ENCODE peak calls at places on chromosomes 2 and 18, in ten cellular contexts. R is PC-9, L is fibroblast of lung, H is tibial artery, G is PC-3, Z is thoracic aorta, S is endodermal cell, V is K562, U is AG04450, C is IMR-90. Q is an unnamed sample.

GRCh38 chr2:99624682-99625081 is 134.9 kb upstream of the REV1 start:
- DNase-seq in R (no peak), L (no peak), H (no peak), G (no peak), Z (no peak), S (no peak), V (no peak), U (no peak), C (no peak), Q (peak; percentile 50)

GRCh38 chr2:184683923-184684322 is 85.6 kb downstream of the ZNF804A start:
- DNase-seq in R (no peak), L (no peak), H (no peak), G (no peak), Z (no peak), S (no peak), V (no peak), U (no peak), C (no peak), Q (no peak)

GRCh38 chr2:112784199-112785189 is at the start of gene IL1A:
- DNase-seq in R (peak; percentile 37), L (peak; percentile 36), H (no peak), G (peak; percentile 84), Z (no peak), S (peak; percentile 72), V (peak; percentile 36), U (no peak), C (peak; percentile 77), Q (peak; percentile 75)

GRCh38 chr2:59449264-59449663 is 1104.2 kb downstream of the BCL11A start:
- DNase-seq in R (no peak), L (no peak), H (no peak), G (no peak), Z (no peak), S (peak; percentile 55), V (no peak), U (no peak), C (no peak), Q (no peak)

GRCh38 chr2:56148825-56149224 is 35.0 kb upstream of the CCDC85A start:
- DNase-seq in R (no peak), L (no peak), H (no peak), G (no peak), Z (no peak), S (no peak), V (no peak), U (no peak), C (no peak), Q (no peak)

GRCh38 chr2:8229546-8229986 is 452.3 kb upstream of the ID2 start:
- DNase-seq in R (no peak), L (peak; percentile 90), H (peak; percentile 88), G (peak; percentile 68), Z (no peak), S (no peak), V (peak; percentile 46), U (peak; percentile 53), C (peak; percentile 84), Q (peak; percentile 75)

GRCh38 chr18:22683196-22683676 is 249.9 kb upstream of the RBBP8 start:
- DNase-seq in R (peak; percentile 26), L (peak; percentile 83), H (no peak), G (peak; percentile 96), Z (no peak), S (no peak), V (no peak), U (peak; percentile 74), C (peak; percentile 93), Q (peak; percentile 28)

GRCh38 chr18:3664563-3665178 is 214.7 kb downstream of the TGIF1 start:
- DNase-seq in R (no peak), L (no peak), H (no peak), G (no peak), Z (no peak), S (peak; percentile 64), V (peak; percentile 51), U (no peak), C (no peak), Q (peak; percentile 21)

GRCh38 chr18:76886112-76886511 is 63.8 kb downstream of the ZNF236 start:
- DNase-seq in R (no peak), L (no peak), H (no peak), G (no peak), Z (no peak), S (no peak), V (no peak), U (no peak), C (no peak), Q (peak; percentile 61)

GRCh38 chr2:2699117-2699497 is 368.0 kb upstream of the MYT1L start:
- DNase-seq in R (no peak), L (no peak), H (no peak), G (no peak), Z (no peak), S (peak; percentile 79), V (no peak), U (no peak), C (no peak), Q (no peak)

GRCh38 chr18:58416704-58417683 is 211.9 kb downstream of the ALPK2 start:
- DNase-seq in R (peak; percentile 4), L (peak; percentile 31), H (peak; percentile 29), G (peak; percentile 41), Z (no peak), S (no peak), V (no peak), U (peak; percentile 20), C (peak; percentile 71), Q (no peak)

GRCh38 chr2:211869134-211869533 is 669.5 kb downstream of the ERBB4 start:
- DNase-seq in R (no peak), L (no peak), H (no peak), G (no peak), Z (no peak), S (no peak), V (no peak), U (no peak), C (no peak), Q (no peak)
- H3K9me3 ChIP-seq in R (no peaks in the 10 kb centered on the region), L (no peaks in the 10 kb centered on the region), H (no peaks in the 10 kb centered on the region), G (no peaks in the 10 kb centered on the region), Z (no peaks in the 10 kb centered on the region), S (no peaks in the 10 kb centered on the region), V (no peaks in the 10 kb centered on the region), U (peaks cover 3% of the 10 kb centered on the region), C (no peaks in the 10 kb centered on the region), Q (no peaks in the 10 kb centered on the region)

GRCh38 chr2:43300222-43300621 is 73.8 kb upstream of the ZFP36L2 start:
- DNase-seq in R (no peak), L (no peak), H (no peak), G (no peak), Z (no peak), S (no peak), V (no peak), U (no peak), C (no peak), Q (no peak)
- H3K27ac ChIP-seq in R (no peak overlapping the region), L (no peak overlapping the region), H (peak overlapping the region; percentile 46), G (peak overlapping the region; percentile 51), Z (peak overlapping the region; percentile 74), S (no peak overlapping the region), V (no peak overlapping the region), U (no peak overlapping the region), C (no peak overlapping the region), Q (no peak overlapping the region)

GRCh38 chr2:174692256-174692830 is 71.9 kb downstream of the CHRNA1 start:
- DNase-seq in R (no peak), L (no peak), H (no peak), G (no peak), Z (no peak), S (no peak), V (no peak), U (no peak), C (peak; percentile 39), Q (no peak)

GRCh38 chr2:174691203-174691779 is 73.0 kb downstream of the CHRNA1 start:
- DNase-seq in R (no peak), L (no peak), H (no peak), G (no peak), Z (no peak), S (no peak), V (no peak), U (no peak), C (no peak), Q (no peak)

GRCh38 chr2:174690026-174690425 is 74.2 kb downstream of the CHRNA1 start:
- DNase-seq in R (no peak), L (no peak), H (no peak), G (no peak), Z (no peak), S (no peak), V (no peak), U (no peak), C (no peak), Q (no peak)

GRCh38 chr2:174686430-174686829 is 77.8 kb downstream of the CHRNA1 start:
- DNase-seq in R (no peak), L (no peak), H (no peak), G (no peak), Z (no peak), S (no peak), V (no peak), U (no peak), C (no peak), Q (no peak)

GRCh38 chr2:174688079-174688478 is 76.2 kb downstream of the CHRNA1 start:
- DNase-seq in R (no peak), L (peak; percentile 68), H (no peak), G (peak; percentile 60), Z (no peak), S (no peak), V (no peak), U (no peak), C (peak; percentile 61), Q (no peak)
- TF ChIP-seq CTCF in R (peak; percentile 68), L (peak; percentile 35), H (peak; percentile 64), G (peak; percentile 69), Z (peak; percentile 56), S (peak; percentile 42), V (peak; percentile 24), U (peak; percentile 55), C (peak; percentile 61), Q (peak; percentile 34)

DNA sequence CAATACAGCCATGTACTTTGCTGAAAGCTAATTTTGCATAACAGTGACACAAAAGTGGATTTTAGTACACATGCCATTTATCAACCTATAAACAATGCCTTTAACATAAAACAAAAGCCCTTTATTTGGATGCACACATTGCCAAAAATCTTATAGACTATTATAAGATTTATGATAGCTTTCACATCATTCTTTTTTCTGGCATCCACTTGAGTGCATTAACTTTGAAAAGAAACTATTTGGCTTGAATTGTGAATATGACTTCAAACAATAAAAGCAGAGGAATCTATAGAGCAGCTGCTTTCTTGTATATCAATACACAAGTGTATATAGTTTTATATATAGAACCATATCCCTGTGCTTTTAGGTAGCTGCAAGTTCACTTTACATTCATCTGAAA is 577.4 kb downstream of the CBLN2 start:
- DNase-seq in R (no peak), L (no peak), H (no peak), G (no peak), Z (no peak), S (no peak), V (no peak), U (no peak), C (no peak), Q (no peak)
- H3K9me3 ChIP-seq in R (no peaks in the 10 kb centered on the region), L (no peaks in the 10 kb centered on the region), H (no peaks in the 10 kb centered on the region), G (no peaks in the 10 kb centered on the region), Z (peaks cover 6% of the 10 kb centered on the region), S (peaks cover 66% of the 10 kb centered on the region), V (no peaks in the 10 kb centered on the region), U (no peaks in the 10 kb centered on the region), C (peaks cover 13% of the 10 kb centered on the region), Q (no peaks in the 10 kb centered on the region)

DNA sequence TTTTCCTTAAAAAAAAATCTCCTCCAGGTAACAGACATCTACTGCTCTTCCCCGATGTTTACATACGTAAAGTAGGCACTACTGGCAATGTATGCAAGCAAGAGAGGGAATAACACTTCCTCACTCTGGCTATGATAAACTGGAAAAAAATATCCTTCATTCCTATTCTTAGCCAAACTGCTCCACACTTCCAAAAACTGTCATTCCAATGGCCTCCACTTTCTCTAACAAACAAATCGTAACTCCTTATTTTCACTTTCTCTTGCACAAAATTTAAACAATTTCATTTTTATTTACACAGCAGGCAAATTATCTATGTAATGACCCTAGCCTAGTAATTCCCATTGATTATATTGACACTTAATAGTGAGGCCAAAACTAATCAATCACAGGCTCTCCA is 184.4 kb downstream of the TCF4 start:
- DNase-seq in R (no peak), L (peak; percentile 16), H (no peak), G (no peak), Z (no peak), S (no peak), V (no peak), U (no peak), C (no peak), Q (no peak)
- H3K27ac ChIP-seq in R (no peak overlapping the region), L (peak overlapping the region; percentile 30), H (peak overlapping the region; percentile 53), G (no peak overlapping the region), Z (peak overlapping the region; percentile 47), S (no peak overlapping the region), V (no peak overlapping the region), U (no peak overlapping the region), C (no peak overlapping the region), Q (peak overlapping the region; percentile 48)